ENCODE peak calls at places on chromosomes 5 and 9, in ten cellular contexts. C is sigmoid colon, Z is GM12878, L is suprapubic skin, N is stomach, M is HepG2, I is H1, Q is upper lobe of left lung, R is SK-N-SH, A is K562. T is an unnamed sample.

GRCh38 chr5:169242849-169243186 is 58.1 kb downstream of the SLIT3 start:
- DNase-seq in M (no peak), C (no peak), Q (no peak), R (no peak), I (no peak), L (no peak), N (no peak), Z (no peak), A (no peak), T (no peak)

GRCh38 chr9:77011973-77012817 is 7.3 kb upstream of the FOXB2 start:
- DNase-seq in L (no peak), I (peak), N (peak), A (peak), C (no peak), Z (no peak), R (peak), M (peak), Q (peak), T (peak)

GRCh38 chr9:134501266-134502181 is 140.1 kb upstream of the COL5A1 start:
- DNase-seq in L (peak), I (no peak), M (no peak), Z (no peak), C (peak), N (no peak), A (no peak), Q (no peak), R (peak), T (no peak)

GRCh38 chr9:38680827-38681226 is 39.1 kb downstream of the FAM240B start:
- DNase-seq in I (no peak), C (no peak), Z (no peak), A (no peak), R (no peak), N (no peak), L (no peak), Q (no peak), M (no peak), T (no peak)

GRCh38 chr5:11277323-11277722 is 516.3 kb upstream of the DAP start:
- DNase-seq in M (no peak), R (no peak), I (no peak), C (no peak), Q (no peak), L (no peak), A (no peak), Z (no peak), N (no peak), T (no peak)

GRCh38 chr5:78647838-78648358 is 674 bp downstream of the LHFPL2 start:
- DNase-seq in N (peak), M (no peak), I (no peak), Q (peak), Z (no peak), C (peak), A (no peak), L (no peak), R (no peak), T (peak)

GRCh38 chr9:135505406-135506187 is 5.1 kb downstream of the MRPS2 start:
- DNase-seq in Z (no peak), L (no peak), C (peak), M (no peak), R (peak), N (no peak), A (no peak), I (no peak), Q (no peak), T (no peak)

GRCh38 chr5:42021119-42021518 is 96.0 kb downstream of the FBXO4 start:
- DNase-seq in Q (no peak), A (no peak), M (no peak), I (no peak), C (no peak), Z (no peak), R (no peak), L (no peak), N (no peak), T (no peak)

GRCh38 chr5:131268758-131269370 is 5.0 kb downstream of the CDC42SE2 start:
- DNase-seq in C (no peak), Q (no peak), A (no peak), Z (no peak), I (no peak), R (no peak), M (no peak), N (no peak), L (no peak), T (no peak)

GRCh38 chr5:6729400-6730310 is 16.4 kb downstream of the TENT4A start:
- DNase-seq in Q (no peak), I (no peak), Z (no peak), L (no peak), R (no peak), A (no peak), M (no peak), C (peak), N (peak), T (peak)

GRCh38 chr9:34559616-34560546 is 29.6 kb downstream of the CNTFR start:
- DNase-seq in C (no peak), Z (no peak), I (no peak), L (no peak), A (no peak), N (peak), Q (no peak), M (peak), R (peak), T (peak)
- H3K27ac ChIP-seq in C (no peak), Z (no peak), I (no peak), L (no peak), A (no peak), N (peak), Q (no peak), M (no peak), R (no peak), T (peak)

GRCh38 chr5:125578551-125578950 is 832.1 kb upstream of the ZNF608 start:
- DNase-seq in N (no peak), C (no peak), A (no peak), Q (no peak), L (no peak), I (no peak), R (no peak), Z (no peak), M (no peak), T (no peak)

GRCh38 chr5:125576823-125577222 is 830.4 kb upstream of the ZNF608 start:
- DNase-seq in A (no peak), Z (no peak), Q (no peak), N (no peak), R (no peak), C (no peak), L (no peak), I (no peak), M (no peak), T (no peak)

GRCh38 chr5:125575561-125576504 is 829.4 kb upstream of the ZNF608 start:
- DNase-seq in M (no peak), Z (no peak), I (peak), Q (no peak), N (no peak), L (no peak), R (peak), C (peak), A (no peak), T (peak)
- TF ChIP-seq EP300 in M (no peak), Z (no peak), I (no peak), Q (no peak), N (no peak), L (no peak), R (peak), C (no peak), A (no peak), T (no peak)

DNA sequence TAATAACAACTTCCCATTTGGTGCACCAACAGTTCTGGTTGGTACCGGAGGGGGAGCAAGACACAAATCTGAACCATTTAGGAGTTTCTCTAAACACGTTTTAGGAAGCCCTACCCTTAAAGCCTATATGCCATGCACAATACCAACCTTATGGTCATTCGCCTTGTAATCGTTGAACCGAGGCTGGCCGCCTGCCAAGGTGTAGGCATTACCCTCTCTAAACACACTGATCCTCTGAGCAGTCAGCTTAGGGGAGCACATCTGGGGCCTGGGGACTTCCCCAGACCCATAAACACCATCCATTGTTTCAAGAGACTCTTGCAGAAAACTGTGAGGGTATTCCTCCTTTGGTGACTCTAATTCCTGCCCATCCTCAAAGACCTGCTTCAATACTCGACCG is 328 bp downstream of the GRXCR2 start:
- DNase-seq in L (no peak), Q (no peak), N (no peak), C (no peak), R (no peak), Z (no peak), I (no peak), A (no peak), M (no peak), T (peak)
- TF ChIP-seq POLR2AphosphoS5 in L (no peak), Q (no peak), N (no peak), C (no peak), R (no peak), Z (no peak), I (no peak), A (no peak), M (no peak), T (no peak)

DNA sequence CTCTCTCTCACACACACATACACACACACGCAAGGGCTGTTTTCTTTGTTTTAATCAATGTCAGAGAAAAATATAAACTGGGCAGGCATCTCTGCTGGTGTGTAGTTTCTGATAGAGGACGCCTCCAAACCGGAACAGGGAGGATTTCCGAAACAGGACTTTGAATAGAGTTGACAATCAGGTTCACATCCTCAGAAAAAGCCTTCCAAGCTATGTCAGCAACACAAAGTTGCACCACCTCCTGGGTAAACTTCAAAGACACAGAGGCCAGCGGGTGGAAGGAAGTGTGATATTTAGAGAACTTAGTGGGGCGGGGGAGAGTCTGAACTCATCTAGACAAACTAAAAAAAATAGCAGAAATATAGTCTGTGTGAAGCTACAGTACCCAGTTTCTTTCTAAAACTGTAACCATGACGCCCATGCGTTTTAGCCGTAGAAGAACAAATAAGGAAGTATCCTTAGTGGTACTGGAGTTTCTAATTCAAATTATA is 1.2 kb downstream of the ST8SIA4 start:
- DNase-seq in Q (peak), I (no peak), L (peak), C (peak), Z (no peak), A (peak), M (no peak), N (peak), R (no peak), T (peak)
- H3K27ac ChIP-seq in Q (peak), I (no peak), L (no peak), C (peak), Z (peak), A (no peak), M (no peak), N (peak), R (no peak), T (peak)

DNA sequence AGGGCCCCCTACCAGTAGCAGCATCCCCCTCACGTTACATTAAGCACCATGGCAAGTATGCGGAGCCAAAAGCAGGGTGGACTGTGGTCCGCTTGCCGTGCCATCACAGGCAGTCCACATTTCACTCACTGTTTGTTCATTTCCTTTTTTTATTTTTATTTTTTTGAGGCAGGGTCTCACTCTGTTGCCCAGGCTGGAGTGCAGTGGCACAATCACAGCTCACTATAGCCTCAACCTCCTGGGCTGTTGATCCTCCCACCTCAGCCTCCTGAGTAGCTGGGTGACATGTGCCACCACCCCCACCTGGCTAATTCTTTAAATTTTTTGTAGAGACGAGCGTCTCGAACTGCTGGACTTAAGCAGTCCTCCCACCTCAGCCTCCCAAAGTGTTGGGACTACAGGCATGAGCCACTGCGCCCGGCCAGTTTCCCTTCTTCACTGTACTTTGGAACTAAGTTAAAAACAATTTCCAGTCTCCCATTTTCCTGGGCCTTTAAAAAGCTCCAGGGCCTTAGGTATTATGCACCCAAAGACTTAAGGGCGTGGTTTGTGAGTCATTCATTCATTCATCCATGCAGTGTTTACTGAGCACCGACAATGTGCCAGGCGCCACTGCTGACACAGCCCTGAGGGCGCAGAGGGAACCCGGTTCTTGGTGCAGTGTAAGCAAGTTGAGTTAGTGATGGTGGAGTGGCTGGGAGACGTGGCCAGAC is 19.9 kb downstream of the PRRX2 start:
- DNase-seq in C (no peak), N (no peak), A (no peak), M (no peak), R (no peak), I (no peak), Q (no peak), L (no peak), Z (no peak), T (no peak)
- TF ChIP-seq EP300 in C (no peak), N (no peak), A (no peak), M (no peak), R (no peak), I (no peak), Q (no peak), L (no peak), Z (no peak), T (no peak)

GRCh38 chr5:133789428-133789827 is 177.1 kb upstream of the FSTL4 start:
- DNase-seq in Z (no peak), R (no peak), Q (no peak), L (no peak), I (no peak), A (no peak), M (no peak), C (no peak), N (no peak), T (no peak)
- TF ChIP-seq POLR2AphosphoS5 in Z (no peak), R (no peak), Q (no peak), L (no peak), I (no peak), A (no peak), M (no peak), C (no peak), N (no peak), T (no peak)

GRCh38 chr9:83991355-83991754 is 10.8 kb downstream of the RMI1 start:
- DNase-seq in C (no peak), R (no peak), Q (no peak), M (no peak), I (no peak), L (no peak), N (no peak), Z (no peak), A (no peak), T (no peak)

GRCh38 chr9:83987402-83987791 is 6.8 kb downstream of the RMI1 start:
- DNase-seq in L (no peak), Q (no peak), Z (no peak), C (no peak), R (no peak), N (no peak), M (no peak), I (no peak), A (no peak), T (no peak)

GRCh38 chr9:83986223-83986622 is 5.6 kb downstream of the RMI1 start:
- DNase-seq in I (no peak), L (no peak), A (no peak), C (no peak), N (no peak), Q (no peak), Z (no peak), M (no peak), R (no peak), T (no peak)

GRCh38 chr9:83988411-83988810 is 7.8 kb downstream of the RMI1 start:
- DNase-seq in M (no peak), R (no peak), N (no peak), C (no peak), I (no peak), L (no peak), Z (no peak), A (no peak), Q (no peak), T (no peak)

GRCh38 chr9:83986765-83987401 is 6.3 kb downstream of the RMI1 start:
- DNase-seq in N (peak), M (peak), Q (peak), R (no peak), I (no peak), Z (no peak), C (no peak), A (peak), L (no peak), T (peak)
- H3K27ac ChIP-seq in N (peak), M (peak), Q (no peak), R (no peak), I (no peak), Z (no peak), C (no peak), A (peak), L (no peak), T (peak)

DNA sequence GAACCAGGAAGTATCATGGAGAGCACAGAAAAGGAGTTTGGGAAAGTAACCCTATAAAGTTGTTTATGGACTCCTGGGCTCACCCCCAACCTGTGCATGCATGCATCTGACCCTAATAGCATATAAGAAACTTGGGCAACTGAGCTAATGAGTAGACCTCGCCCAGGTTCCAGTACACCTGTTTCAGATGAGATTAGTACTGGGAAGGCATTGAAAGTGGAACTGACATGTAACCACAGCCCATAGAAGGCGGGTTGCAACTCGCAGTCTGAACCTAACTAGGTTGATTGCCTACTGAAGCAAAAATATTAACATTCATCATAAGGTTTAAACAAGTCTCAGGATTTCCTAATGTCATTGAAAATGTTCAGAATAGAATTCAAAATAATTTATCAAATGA is 87.0 kb downstream of the WNK2 start:
- DNase-seq in N (peak), Z (no peak), M (no peak), R (no peak), Q (no peak), A (no peak), I (no peak), C (no peak), L (no peak), T (no peak)
- TF ChIP-seq EP300 in N (no peak), Z (no peak), M (no peak), R (no peak), Q (no peak), A (no peak), I (no peak), C (no peak), L (no peak), T (no peak)

GRCh38 chr9:108478871-108479332 is 376.9 kb downstream of the ACTL7B start:
- DNase-seq in A (no peak), C (no peak), Q (no peak), N (no peak), R (no peak), Z (peak), M (peak), I (no peak), L (no peak), T (no peak)
- TF ChIP-seq POLR2AphosphoS5 in A (no peak), C (no peak), Q (no peak), N (peak), R (no peak), Z (no peak), M (no peak), I (no peak), L (no peak), T (peak)